ENCODE peak calls at places on chromosomes 3 and 15, in ten cellular contexts. One of them, this sample, is unnamed. For H3K4me1, the result is how much of the 10 kb centered on the place peaks cover.

GRCh38 chr3:15361494-15362214 is 29.3 kb upstream of the SH3BP5 start:
- DNase-seq in HCT116: no peak
- DNase-seq in IMR-90: peak
- DNase-seq in adrenal gland: no peak
- DNase-seq in stomach: no peak
- DNase-seq in prostate gland: no peak
- DNase-seq in tibial nerve: peak
- DNase-seq in ovary: no peak
- DNase-seq in A549: no peak
- DNase-seq in right lobe of liver: no peak
- DNase-seq in this sample: peak

GRCh38 chr15:90174140-90174891 is 26.8 kb upstream of the SEMA4B start:
- DNase-seq in ovary: peak
- DNase-seq in stomach: peak
- DNase-seq in prostate gland: peak
- DNase-seq in IMR-90: no peak
- DNase-seq in A549: no peak
- DNase-seq in tibial nerve: peak
- DNase-seq in HCT116: no peak
- DNase-seq in adrenal gland: peak
- DNase-seq in right lobe of liver: peak
- DNase-seq in this sample: peak

GRCh38 chr3:54846085-54846484 is 81.8 kb downstream of the LRTM1 start:
- DNase-seq in A549: no peak
- DNase-seq in HCT116: no peak
- DNase-seq in IMR-90: no peak
- DNase-seq in right lobe of liver: no peak
- DNase-seq in prostate gland: no peak
- DNase-seq in tibial nerve: no peak
- DNase-seq in ovary: no peak
- DNase-seq in adrenal gland: no peak
- DNase-seq in stomach: no peak
- DNase-seq in this sample: no peak

GRCh38 chr3:39372831-39373230 is 10.3 kb upstream of the SLC25A38 start:
- DNase-seq in HCT116: no peak
- DNase-seq in prostate gland: no peak
- DNase-seq in ovary: no peak
- DNase-seq in adrenal gland: no peak
- DNase-seq in A549: no peak
- DNase-seq in IMR-90: peak
- DNase-seq in right lobe of liver: no peak
- DNase-seq in tibial nerve: no peak
- DNase-seq in stomach: no peak
- DNase-seq in this sample: no peak

GRCh38 chr3:112120485-112120836 is 12.6 kb downstream of the GCSAM start:
- DNase-seq in tibial nerve: no peak
- DNase-seq in HCT116: no peak
- DNase-seq in adrenal gland: no peak
- DNase-seq in A549: no peak
- DNase-seq in IMR-90: no peak
- DNase-seq in right lobe of liver: no peak
- DNase-seq in prostate gland: no peak
- DNase-seq in ovary: no peak
- DNase-seq in stomach: no peak
- DNase-seq in this sample: no peak

GRCh38 chr15:31463521-31464102 is 137.0 kb downstream of the KLF13 start:
- DNase-seq in stomach: peak
- DNase-seq in right lobe of liver: no peak
- DNase-seq in ovary: no peak
- DNase-seq in prostate gland: no peak
- DNase-seq in HCT116: no peak
- DNase-seq in A549: no peak
- DNase-seq in adrenal gland: no peak
- DNase-seq in tibial nerve: no peak
- DNase-seq in IMR-90: no peak
- DNase-seq in this sample: no peak

GRCh38 chr3:39208463-39209055 is 16.2 kb upstream of the XIRP1 start:
- DNase-seq in IMR-90: peak
- DNase-seq in prostate gland: no peak
- DNase-seq in right lobe of liver: no peak
- DNase-seq in A549: peak
- DNase-seq in adrenal gland: peak
- DNase-seq in HCT116: peak
- DNase-seq in tibial nerve: peak
- DNase-seq in stomach: peak
- DNase-seq in ovary: no peak
- DNase-seq in this sample: peak

GRCh38 chr3:113018461-113019181 is 27.8 kb downstream of the GTPBP8 start:
- DNase-seq in A549: no peak
- DNase-seq in ovary: no peak
- DNase-seq in stomach: no peak
- DNase-seq in IMR-90: peak
- DNase-seq in adrenal gland: peak
- DNase-seq in prostate gland: no peak
- DNase-seq in HCT116: no peak
- DNase-seq in right lobe of liver: no peak
- DNase-seq in tibial nerve: peak
- DNase-seq in this sample: no peak

GRCh38 chr15:31393441-31394091 is 66.9 kb downstream of the KLF13 start:
- DNase-seq in IMR-90: no peak
- DNase-seq in prostate gland: no peak
- DNase-seq in A549: no peak
- DNase-seq in ovary: peak
- DNase-seq in tibial nerve: peak
- DNase-seq in HCT116: no peak
- DNase-seq in right lobe of liver: no peak
- DNase-seq in adrenal gland: peak
- DNase-seq in stomach: no peak
- DNase-seq in this sample: peak

GRCh38 chr15:68619303-68619698 is 40.5 kb downstream of the CORO2B start:
- DNase-seq in prostate gland: no peak
- DNase-seq in A549: no peak
- DNase-seq in stomach: no peak
- DNase-seq in IMR-90: no peak
- DNase-seq in HCT116: no peak
- DNase-seq in right lobe of liver: no peak
- DNase-seq in adrenal gland: no peak
- DNase-seq in ovary: no peak
- DNase-seq in tibial nerve: no peak
- DNase-seq in this sample: no peak

GRCh38 chr3:195849322-195850074 is 37.8 kb upstream of the MUC4 start:
- DNase-seq in HCT116: no peak
- DNase-seq in adrenal gland: no peak
- DNase-seq in right lobe of liver: no peak
- DNase-seq in prostate gland: no peak
- DNase-seq in stomach: no peak
- DNase-seq in IMR-90: no peak
- DNase-seq in tibial nerve: no peak
- DNase-seq in ovary: peak
- DNase-seq in A549: peak
- DNase-seq in this sample: peak

DNA sequence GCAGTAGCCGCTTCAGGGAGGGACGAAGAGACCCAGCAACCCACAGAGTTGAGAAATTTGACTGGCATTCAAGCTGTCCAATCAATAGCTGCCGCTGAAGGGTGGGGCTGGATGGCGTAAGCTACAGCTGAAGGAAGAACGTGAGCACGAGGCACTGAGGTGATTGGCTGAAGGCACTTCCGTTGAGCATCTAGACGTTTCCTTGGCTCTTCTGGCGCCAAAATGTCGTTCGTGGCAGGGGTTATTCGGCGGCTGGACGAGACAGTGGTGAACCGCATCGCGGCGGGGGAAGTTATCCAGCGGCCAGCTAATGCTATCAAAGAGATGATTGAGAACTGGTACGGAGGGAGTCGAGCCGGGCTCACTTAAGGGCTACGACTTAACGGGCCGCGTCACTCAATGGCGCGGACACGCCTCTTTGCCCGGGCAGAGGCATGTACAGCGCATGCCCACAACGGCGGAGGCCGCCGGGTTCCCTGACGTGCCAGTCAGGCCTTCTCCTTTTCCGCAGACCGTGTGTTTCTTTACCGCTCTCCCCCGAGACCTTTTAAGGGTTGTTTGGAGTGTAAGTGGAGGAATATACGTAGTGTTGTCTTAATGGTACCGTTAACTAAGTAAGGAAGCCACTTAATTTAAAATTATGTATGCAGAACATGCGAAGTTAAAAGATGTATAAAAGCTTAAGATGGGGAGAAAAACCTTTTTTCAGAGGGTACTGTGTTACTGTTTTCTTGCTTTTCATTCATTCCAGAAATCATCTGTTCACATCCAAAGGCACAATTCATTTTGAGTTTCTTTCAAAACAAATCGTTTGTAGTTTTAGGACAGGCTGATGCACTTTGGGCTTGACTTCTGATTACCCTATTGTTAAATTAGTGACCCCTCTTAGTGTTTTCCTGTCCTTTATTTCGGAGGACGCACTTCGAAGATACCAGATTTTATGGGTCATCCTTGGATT is at the start of gene MLH1:
- DNase-seq in IMR-90: peak
- DNase-seq in ovary: peak
- DNase-seq in tibial nerve: peak
- DNase-seq in A549: peak
- DNase-seq in HCT116: peak
- DNase-seq in stomach: peak
- DNase-seq in prostate gland: peak
- DNase-seq in right lobe of liver: peak
- DNase-seq in adrenal gland: peak
- DNase-seq in this sample: peak
- TF ChIP-seq POLR2A in IMR-90: peak
- TF ChIP-seq POLR2A in ovary: peak
- TF ChIP-seq POLR2A in tibial nerve: peak
- TF ChIP-seq POLR2A in A549: peak
- TF ChIP-seq POLR2A in HCT116: peak
- TF ChIP-seq POLR2A in stomach: no peak
- TF ChIP-seq POLR2A in prostate gland: peak
- TF ChIP-seq POLR2A in right lobe of liver: peak
- TF ChIP-seq POLR2A in adrenal gland: peak
- TF ChIP-seq POLR2A in this sample: peak

DNA sequence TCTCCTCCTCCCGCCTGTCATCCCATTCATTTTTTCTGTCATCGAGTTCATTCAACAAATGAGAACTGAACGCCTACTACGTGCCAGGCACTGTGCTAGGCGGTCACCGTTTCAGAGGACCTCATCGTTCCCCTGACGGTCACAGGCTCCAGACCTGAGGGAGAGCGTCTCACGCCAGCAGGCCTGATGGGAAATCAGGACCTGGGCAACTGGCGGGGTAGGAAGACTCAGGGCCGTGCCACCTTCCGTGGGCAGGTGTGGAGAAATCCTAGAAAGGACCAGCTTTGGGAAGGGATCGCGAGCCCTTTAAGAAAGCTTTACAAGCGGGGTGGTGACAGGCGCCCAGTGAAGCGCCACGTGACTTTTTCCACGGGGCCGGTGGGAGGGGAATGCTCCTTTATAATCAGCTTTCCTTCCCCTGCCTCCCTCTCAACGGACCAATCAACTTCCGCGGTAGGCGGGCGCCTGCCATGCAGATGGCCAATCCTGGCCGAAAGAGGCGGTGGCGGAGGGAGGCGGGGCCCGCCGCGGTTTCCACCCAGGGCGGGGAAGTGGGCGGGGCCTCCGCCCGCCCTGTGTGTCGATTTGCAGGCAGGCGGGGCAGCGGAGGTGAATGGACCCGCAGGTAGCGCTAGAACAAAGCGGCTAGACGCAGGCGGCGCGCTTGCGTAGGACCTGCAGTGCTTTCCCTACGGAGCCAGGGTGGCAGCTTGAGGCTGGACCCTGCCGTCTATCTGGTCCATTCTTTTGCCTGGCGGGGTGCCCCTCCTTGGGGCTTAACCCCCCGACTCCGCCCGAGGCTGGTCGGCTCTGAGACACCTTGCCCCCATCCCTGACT is 816 bp upstream of the DUSP7 start:
- DNase-seq in stomach: peak
- DNase-seq in ovary: peak
- DNase-seq in adrenal gland: peak
- DNase-seq in A549: peak
- DNase-seq in tibial nerve: peak
- DNase-seq in right lobe of liver: peak
- DNase-seq in prostate gland: peak
- DNase-seq in HCT116: peak
- DNase-seq in IMR-90: peak
- DNase-seq in this sample: peak
- H3K4me1 ChIP-seq in stomach: under half
- H3K4me1 ChIP-seq in ovary: under half
- H3K4me1 ChIP-seq in adrenal gland: under half
- H3K4me1 ChIP-seq in A549: under half
- H3K4me1 ChIP-seq in tibial nerve: under half
- H3K4me1 ChIP-seq in right lobe of liver: under half
- H3K4me1 ChIP-seq in prostate gland: under half
- H3K4me1 ChIP-seq in HCT116: under half
- H3K4me1 ChIP-seq in IMR-90: under half
- H3K4me1 ChIP-seq in this sample: under half

GRCh38 chr3:43327184-43327950 is 41.0 kb downstream of the SNRK start:
- DNase-seq in tibial nerve: peak
- DNase-seq in adrenal gland: no peak
- DNase-seq in HCT116: no peak
- DNase-seq in stomach: no peak
- DNase-seq in IMR-90: no peak
- DNase-seq in A549: no peak
- DNase-seq in prostate gland: no peak
- DNase-seq in ovary: no peak
- DNase-seq in right lobe of liver: no peak
- DNase-seq in this sample: no peak
- H3K27ac ChIP-seq in tibial nerve: peak
- H3K27ac ChIP-seq in adrenal gland: no peak
- H3K27ac ChIP-seq in HCT116: no peak
- H3K27ac ChIP-seq in stomach: no peak
- H3K27ac ChIP-seq in IMR-90: no peak
- H3K27ac ChIP-seq in A549: no peak
- H3K27ac ChIP-seq in prostate gland: no peak
- H3K27ac ChIP-seq in ovary: no peak
- H3K27ac ChIP-seq in right lobe of liver: no peak
- H3K27ac ChIP-seq in this sample: no peak

DNA sequence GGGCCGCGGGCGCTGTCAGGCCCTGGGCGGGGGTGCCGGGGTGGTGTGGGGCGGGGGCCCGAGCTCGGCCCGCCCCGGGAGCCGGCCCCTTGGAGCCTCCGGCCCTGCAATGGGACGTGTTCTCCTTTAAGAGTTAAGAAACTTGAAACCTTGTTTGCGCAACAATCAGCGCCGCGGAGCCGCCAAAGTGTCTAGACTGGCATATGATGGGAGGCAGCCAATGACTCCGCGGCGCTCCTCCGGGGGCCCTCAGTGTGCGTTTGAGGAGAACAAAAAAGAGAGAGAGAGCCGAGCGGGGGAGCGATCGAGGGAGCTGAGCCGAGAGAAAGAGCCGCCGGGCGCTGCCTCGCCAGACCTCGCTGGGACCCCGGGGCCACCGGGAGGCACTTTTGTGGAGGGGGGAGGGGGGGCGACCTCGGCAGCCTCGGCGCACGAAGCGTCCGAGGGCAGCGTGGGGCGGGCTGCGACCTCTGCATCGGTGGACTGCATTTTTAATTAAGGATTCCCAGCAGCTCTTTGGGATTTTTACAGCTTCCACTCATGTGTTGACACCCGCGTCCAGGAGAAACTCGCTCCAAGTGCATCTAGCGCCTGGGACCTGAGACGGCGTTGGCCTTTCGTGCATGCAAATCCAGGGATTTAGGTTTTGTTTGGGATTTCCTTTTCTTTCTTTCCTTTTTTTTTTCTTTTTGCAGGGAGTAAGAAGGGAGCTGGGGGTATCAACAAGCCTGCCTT is at the start of gene SMAD6:
- DNase-seq in right lobe of liver: peak
- DNase-seq in prostate gland: peak
- DNase-seq in stomach: peak
- DNase-seq in HCT116: peak
- DNase-seq in A549: peak
- DNase-seq in ovary: peak
- DNase-seq in tibial nerve: peak
- DNase-seq in adrenal gland: peak
- DNase-seq in IMR-90: peak
- DNase-seq in this sample: peak
- TF ChIP-seq POLR2A in right lobe of liver: peak
- TF ChIP-seq POLR2A in prostate gland: peak
- TF ChIP-seq POLR2A in stomach: no peak
- TF ChIP-seq POLR2A in HCT116: peak
- TF ChIP-seq POLR2A in A549: peak
- TF ChIP-seq POLR2A in ovary: peak
- TF ChIP-seq POLR2A in tibial nerve: peak
- TF ChIP-seq POLR2A in adrenal gland: peak
- TF ChIP-seq POLR2A in IMR-90: peak
- TF ChIP-seq POLR2A in this sample: peak